ENCODE peak calls at places on chromosome 19, in six cellular contexts. One of them, this sample, is unnamed.

GRCh38 chr19:2982983-2983350 is 5.6 kb downstream of the TLE6 start:
- DNase-seq in breast epithelium: peak
- DNase-seq in AG04450: peak
- DNase-seq in cardiac muscle cell: peak
- DNase-seq in DND-41: no peak
- DNase-seq in transverse colon: peak
- DNase-seq in this sample: no peak

GRCh38 chr19:5314012-5314906 is 26.4 kb downstream of the PTPRS start:
- DNase-seq in AG04450: no peak
- DNase-seq in breast epithelium: no peak
- DNase-seq in cardiac muscle cell: no peak
- DNase-seq in transverse colon: no peak
- DNase-seq in DND-41: no peak
- DNase-seq in this sample: no peak

GRCh38 chr19:1167687-1168561 is 6.1 kb downstream of the SBNO2 start:
- DNase-seq in DND-41: peak
- DNase-seq in AG04450: no peak
- DNase-seq in breast epithelium: no peak
- DNase-seq in transverse colon: no peak
- DNase-seq in cardiac muscle cell: no peak
- DNase-seq in this sample: peak

GRCh38 chr19:14375055-14375581 is 6.1 kb upstream of the ADGRE5 start:
- DNase-seq in breast epithelium: peak
- DNase-seq in AG04450: no peak
- DNase-seq in DND-41: peak
- DNase-seq in transverse colon: peak
- DNase-seq in cardiac muscle cell: no peak
- DNase-seq in this sample: no peak

GRCh38 chr19:15332311-15332996 is at the start of gene BRD4:
- DNase-seq in breast epithelium: peak
- DNase-seq in AG04450: no peak
- DNase-seq in cardiac muscle cell: peak
- DNase-seq in DND-41: peak
- DNase-seq in transverse colon: peak
- DNase-seq in this sample: peak

GRCh38 chr19:995051-995827 is 5.0 kb upstream of the GRIN3B start:
- DNase-seq in AG04450: no peak
- DNase-seq in transverse colon: no peak
- DNase-seq in DND-41: no peak
- DNase-seq in cardiac muscle cell: no peak
- DNase-seq in breast epithelium: no peak
- DNase-seq in this sample: no peak

GRCh38 chr19:19185853-19186728 is 5.9 kb downstream of the BORCS8 start:
- DNase-seq in breast epithelium: no peak
- DNase-seq in AG04450: no peak
- DNase-seq in DND-41: peak
- DNase-seq in transverse colon: peak
- DNase-seq in cardiac muscle cell: peak
- DNase-seq in this sample: peak

GRCh38 chr19:2032296-2032941 is 16.9 kb upstream of the BTBD2 start:
- DNase-seq in cardiac muscle cell: no peak
- DNase-seq in breast epithelium: peak
- DNase-seq in AG04450: no peak
- DNase-seq in DND-41: no peak
- DNase-seq in transverse colon: peak
- DNase-seq in this sample: no peak

GRCh38 chr19:35262101-35262761 is 6.5 kb upstream of the USF2 start:
- DNase-seq in AG04450: no peak
- DNase-seq in breast epithelium: peak
- DNase-seq in transverse colon: peak
- DNase-seq in cardiac muscle cell: no peak
- DNase-seq in DND-41: no peak
- DNase-seq in this sample: no peak

GRCh38 chr19:5445667-5446066 is 9.6 kb upstream of the ZNRF4 start:
- DNase-seq in DND-41: no peak
- DNase-seq in AG04450: no peak
- DNase-seq in breast epithelium: no peak
- DNase-seq in cardiac muscle cell: no peak
- DNase-seq in transverse colon: no peak
- DNase-seq in this sample: no peak

GRCh38 chr19:45492627-45493470 is 4.0 kb downstream of the RTN2 start:
- DNase-seq in AG04450: no peak
- DNase-seq in DND-41: no peak
- DNase-seq in transverse colon: peak
- DNase-seq in cardiac muscle cell: peak
- DNase-seq in breast epithelium: peak
- DNase-seq in this sample: no peak

GRCh38 chr19:45495178-45495577 is 1.7 kb downstream of the RTN2 start:
- DNase-seq in AG04450: no peak
- DNase-seq in DND-41: no peak
- DNase-seq in breast epithelium: no peak
- DNase-seq in cardiac muscle cell: no peak
- DNase-seq in transverse colon: no peak
- DNase-seq in this sample: no peak

GRCh38 chr19:45489216-45489855 is 7.5 kb downstream of the RTN2 start:
- DNase-seq in breast epithelium: no peak
- DNase-seq in cardiac muscle cell: no peak
- DNase-seq in transverse colon: no peak
- DNase-seq in DND-41: no peak
- DNase-seq in AG04450: no peak
- DNase-seq in this sample: no peak

GRCh38 chr19:45494261-45494916 is 2.5 kb downstream of the RTN2 start:
- DNase-seq in DND-41: no peak
- DNase-seq in breast epithelium: no peak
- DNase-seq in cardiac muscle cell: no peak
- DNase-seq in transverse colon: no peak
- DNase-seq in AG04450: no peak
- DNase-seq in this sample: no peak

DNA sequence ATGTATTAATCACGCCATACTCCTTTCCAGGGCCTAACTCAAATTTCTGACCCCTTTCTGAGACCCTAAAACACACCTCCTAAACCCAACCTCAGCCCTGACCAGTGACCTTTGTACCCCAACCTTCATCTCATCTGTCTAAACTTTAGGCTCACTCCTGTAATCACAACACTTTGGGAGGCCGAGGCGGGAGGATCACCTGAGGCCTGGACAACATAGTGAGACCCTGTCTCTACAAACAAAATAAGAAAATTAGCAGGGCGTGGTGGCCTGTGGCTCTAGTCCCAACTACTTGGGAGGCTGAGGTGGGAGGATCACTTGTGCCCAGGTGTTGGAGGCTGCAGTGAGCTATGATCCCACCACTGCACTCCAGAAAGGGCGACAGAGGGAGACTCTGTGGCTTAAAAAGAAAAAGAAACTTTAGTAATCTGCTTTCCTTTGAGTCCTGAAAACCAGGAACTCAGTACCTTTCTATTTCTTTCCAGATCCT is 4.7 kb downstream of the RTN2 start:
- DNase-seq in transverse colon: no peak
- DNase-seq in DND-41: no peak
- DNase-seq in cardiac muscle cell: no peak
- DNase-seq in breast epithelium: no peak
- DNase-seq in AG04450: no peak
- DNase-seq in this sample: no peak
- H3K4me3 ChIP-seq in transverse colon: peak
- H3K4me3 ChIP-seq in DND-41: no peak
- H3K4me3 ChIP-seq in cardiac muscle cell: peak
- H3K4me3 ChIP-seq in breast epithelium: peak
- H3K4me3 ChIP-seq in AG04450: no peak
- H3K4me3 ChIP-seq in this sample: no peak

GRCh38 chr19:51316688-51317087 is 5.2 kb downstream of the IGLON5 start:
- DNase-seq in transverse colon: no peak
- DNase-seq in breast epithelium: no peak
- DNase-seq in DND-41: no peak
- DNase-seq in AG04450: no peak
- DNase-seq in cardiac muscle cell: no peak
- DNase-seq in this sample: no peak

GRCh38 chr19:51317381-51317780 is 5.9 kb downstream of the IGLON5 start:
- DNase-seq in breast epithelium: no peak
- DNase-seq in DND-41: no peak
- DNase-seq in transverse colon: no peak
- DNase-seq in cardiac muscle cell: no peak
- DNase-seq in AG04450: no peak
- DNase-seq in this sample: no peak

DNA sequence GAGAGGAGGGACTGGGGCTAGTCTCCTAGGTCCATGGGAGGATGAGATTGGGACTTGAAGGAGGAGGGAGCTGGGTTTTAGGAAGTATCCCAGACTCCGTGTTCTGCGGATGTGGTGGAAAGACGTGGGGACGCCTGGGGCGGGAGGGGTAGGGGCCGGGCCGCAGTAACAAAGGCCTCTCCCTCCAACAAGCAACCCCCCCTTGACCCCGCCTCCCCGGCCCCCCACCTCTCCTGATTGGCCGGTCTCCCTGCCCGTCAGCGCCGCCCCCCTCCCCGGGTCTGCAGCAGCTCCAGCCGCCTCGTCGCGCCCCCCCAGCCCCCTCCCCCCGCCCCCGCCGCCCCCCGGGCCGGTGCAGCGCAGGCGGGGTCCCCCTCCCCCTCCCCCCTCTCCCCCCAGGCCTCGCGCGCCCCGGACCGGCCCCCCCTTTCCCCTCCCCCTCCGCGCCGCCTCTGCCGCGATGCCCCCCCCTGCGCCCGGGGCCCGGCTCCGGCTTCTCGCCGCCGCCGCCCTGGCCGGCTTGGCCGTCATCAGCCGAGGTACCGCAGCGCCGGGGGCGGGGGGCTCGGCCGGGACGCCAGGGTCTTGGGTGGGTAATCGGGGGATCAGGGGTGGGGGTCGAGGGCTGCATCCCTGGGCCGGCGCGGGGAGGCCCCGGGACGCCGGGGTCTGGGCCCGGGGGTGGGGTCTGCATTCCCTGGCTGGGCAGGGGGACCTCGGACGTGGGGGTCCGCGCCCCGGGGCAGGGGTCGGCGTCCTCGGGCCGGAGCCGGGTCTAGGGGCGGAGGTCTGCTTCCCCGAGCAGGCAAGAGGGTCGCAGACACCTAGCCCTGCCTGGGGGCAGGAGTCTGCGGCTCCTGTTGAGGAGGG is at the start of gene IGLON5:
- DNase-seq in breast epithelium: no peak
- DNase-seq in cardiac muscle cell: peak
- DNase-seq in AG04450: no peak
- DNase-seq in DND-41: no peak
- DNase-seq in transverse colon: no peak
- DNase-seq in this sample: no peak
- H3K4me3 ChIP-seq in breast epithelium: no peak
- H3K4me3 ChIP-seq in cardiac muscle cell: peak
- H3K4me3 ChIP-seq in AG04450: no peak
- H3K4me3 ChIP-seq in DND-41: no peak
- H3K4me3 ChIP-seq in transverse colon: no peak
- H3K4me3 ChIP-seq in this sample: no peak

DNA sequence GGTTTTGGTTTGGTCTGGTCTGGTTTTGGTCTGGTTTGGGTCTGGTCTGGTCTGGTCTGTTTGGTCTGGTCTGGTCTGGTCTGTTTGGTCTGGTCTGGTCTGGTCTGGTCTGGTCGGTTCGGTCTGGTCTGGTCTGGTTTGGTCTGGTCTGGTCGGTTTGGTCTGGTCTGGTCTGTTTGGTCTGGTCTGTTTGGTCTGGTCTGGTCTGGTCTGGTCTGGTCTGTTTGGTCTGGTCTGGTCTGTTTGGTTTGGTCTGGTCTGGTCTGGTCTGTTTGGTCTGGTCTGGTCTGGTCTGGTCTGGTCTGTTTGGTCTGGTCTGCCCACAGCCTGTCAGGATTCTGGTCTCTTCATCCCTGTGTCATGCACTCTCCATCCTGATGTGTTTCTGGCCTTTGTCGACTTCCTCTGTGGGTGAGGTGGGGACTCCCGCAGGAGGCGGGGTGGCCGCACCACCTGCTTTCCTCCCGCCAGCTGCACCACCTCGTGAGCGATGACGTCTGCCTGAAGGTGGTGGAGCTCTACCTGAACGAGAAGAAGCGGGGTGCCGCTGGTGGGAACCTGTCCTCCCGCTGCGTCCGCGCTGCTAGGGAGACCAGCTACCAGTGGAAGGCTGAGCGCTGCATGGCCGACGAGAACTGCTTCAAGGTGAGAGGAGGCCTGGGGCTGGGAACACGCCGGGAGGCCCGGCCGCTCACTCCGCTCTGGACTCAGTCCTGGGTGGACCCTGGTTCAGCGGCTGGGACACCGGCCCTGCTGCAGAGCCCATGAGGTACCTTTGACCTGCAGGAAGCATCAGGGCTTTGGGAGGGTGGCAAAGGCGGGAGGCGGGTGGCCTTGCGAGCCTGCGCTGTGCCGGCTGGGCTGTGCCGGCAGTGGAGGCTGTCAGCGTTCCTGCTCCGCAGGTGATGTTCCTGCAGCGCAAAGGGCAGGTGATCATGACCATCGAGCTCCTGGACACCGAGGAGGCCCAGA is 12.9 kb upstream of the F2RL3 start:
- DNase-seq in cardiac muscle cell: no peak
- DNase-seq in AG04450: no peak
- DNase-seq in transverse colon: peak
- DNase-seq in breast epithelium: no peak
- DNase-seq in DND-41: no peak
- DNase-seq in this sample: no peak
- H3K4me3 ChIP-seq in cardiac muscle cell: no peak
- H3K4me3 ChIP-seq in AG04450: no peak
- H3K4me3 ChIP-seq in transverse colon: no peak
- H3K4me3 ChIP-seq in breast epithelium: no peak
- H3K4me3 ChIP-seq in DND-41: no peak
- H3K4me3 ChIP-seq in this sample: no peak

DNA sequence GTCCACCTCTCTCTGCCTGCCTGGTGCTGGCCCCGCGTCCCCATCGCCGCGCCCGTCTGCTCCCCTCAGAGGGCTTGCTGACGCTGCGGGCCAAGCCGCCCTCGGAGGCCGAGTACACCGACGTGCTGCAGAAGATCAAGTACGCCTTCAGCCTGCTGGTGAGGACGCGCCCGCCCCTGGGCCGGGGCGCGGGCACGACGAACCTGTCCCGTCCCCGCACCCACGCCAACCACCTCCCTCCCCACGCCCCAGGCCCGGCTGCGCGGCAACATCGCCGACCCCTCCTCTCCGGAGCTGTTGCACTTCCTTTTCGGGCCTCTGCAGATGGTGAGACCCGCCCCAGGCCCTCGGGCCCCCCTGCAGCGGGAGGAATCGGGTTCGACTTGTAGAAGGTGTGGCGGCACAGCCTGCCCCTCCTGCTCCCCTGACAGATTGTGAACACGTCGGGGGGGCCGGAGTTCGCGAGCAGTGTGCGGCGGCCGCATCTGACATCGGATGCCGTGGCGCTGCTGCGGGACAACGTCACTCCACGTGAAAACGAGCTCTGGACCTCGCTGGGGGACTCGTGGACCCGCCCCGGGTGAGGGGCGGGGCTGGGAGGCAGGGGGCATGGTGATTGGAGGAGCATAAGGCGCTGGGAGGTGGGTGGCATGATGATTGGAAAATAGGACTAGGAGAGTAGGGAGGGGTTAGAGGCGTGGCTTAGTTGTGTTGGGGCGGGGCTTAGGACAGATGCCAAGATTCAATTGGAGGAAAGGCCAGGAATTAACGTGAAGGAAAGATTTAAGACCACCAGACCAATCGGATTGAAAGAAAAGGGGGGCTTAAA is 6.6 kb downstream of the EPS8L1 start:
- DNase-seq in transverse colon: no peak
- DNase-seq in cardiac muscle cell: no peak
- DNase-seq in breast epithelium: no peak
- DNase-seq in AG04450: no peak
- DNase-seq in DND-41: no peak
- DNase-seq in this sample: peak
- H3K4me3 ChIP-seq in transverse colon: peak
- H3K4me3 ChIP-seq in cardiac muscle cell: peak
- H3K4me3 ChIP-seq in breast epithelium: no peak
- H3K4me3 ChIP-seq in AG04450: no peak
- H3K4me3 ChIP-seq in DND-41: no peak
- H3K4me3 ChIP-seq in this sample: no peak

This sample was measured in Jurkat, Clone E6-1.